ENCODE peak calls at places on chromosome 14, in seven cellular contexts. W is OCI-LY7, S is GM23248, Y is GM23338, F is hepatocyte, M is PC-3, E is neural progenitor cell. L is an unnamed sample. For H3K4me1 and H4K20me1, the result is how much of the 10 kb centered on the place peaks cover.

GRCh38 chr14:102020058-102020971 is 55.9 kb downstream of the DYNC1H1 start:
- DNase-seq in M (peak), F (no peak), W (no peak), E (no peak), Y (no peak), S (peak), L (no peak)

GRCh38 chr14:77139540-77140342 is 1.9 kb downstream of the ZDHHC22 start:
- DNase-seq in S (peak), Y (peak), W (peak), M (peak), E (peak), F (peak), L (peak)

GRCh38 chr14:51548187-51548586 is 103.5 kb upstream of the FRMD6 start:
- DNase-seq in M (peak), F (no peak), Y (no peak), E (no peak), S (peak), W (no peak), L (no peak)

GRCh38 chr14:55136868-55137785 is 8.1 kb downstream of the LGALS3 start:
- DNase-seq in W (no peak), M (no peak), E (no peak), Y (no peak), F (no peak), S (peak), L (no peak)

GRCh38 chr14:50999726-51000125 is 55.4 kb upstream of the PYGL start:
- DNase-seq in W (no peak), F (no peak), S (no peak), E (no peak), Y (no peak), M (peak), L (no peak)

GRCh38 chr14:53953828-53954550 is 2.6 kb downstream of the BMP4 start:
- DNase-seq in Y (peak), F (peak), S (peak), W (no peak), E (peak), M (peak), L (no peak)

GRCh38 chr14:68951800-68952540 is 27.1 kb downstream of the ACTN1 start:
- DNase-seq in W (no peak), E (no peak), S (no peak), M (no peak), F (no peak), Y (no peak), L (no peak)

GRCh38 chr14:77638738-77639137 is 22.3 kb upstream of the SPTLC2 start:
- DNase-seq in E (no peak), F (peak), S (peak), Y (no peak), M (peak), W (no peak), L (no peak)

GRCh38 chr14:66330218-66330617 is 156.0 kb upstream of the CCDC196 start:
- DNase-seq in E (no peak), M (no peak), S (no peak), F (no peak), W (no peak), Y (peak), L (no peak)

GRCh38 chr14:93072659-93073365 is 42.9 kb downstream of the ITPK1 start:
- DNase-seq in S (no peak), M (no peak), E (no peak), F (no peak), W (no peak), Y (no peak), L (no peak)

GRCh38 chr14:64841121-64841611 is 38.5 kb downstream of the SPTB start:
- DNase-seq in S (peak), F (peak), E (peak), M (peak), Y (peak), W (no peak), L (peak)

GRCh38 chr14:55272415-55272786 is 1.2 kb downstream of the FBXO34 start:
- DNase-seq in Y (no peak), W (no peak), M (no peak), F (no peak), S (no peak), E (no peak), L (no peak)

GRCh38 chr14:64045091-64045490 is 192.3 kb downstream of the SYNE2 start:
- DNase-seq in E (no peak), S (no peak), F (no peak), M (no peak), W (no peak), Y (no peak), L (no peak)

GRCh38 chr14:89533761-89534160 is 116.7 kb upstream of the FOXN3 start:
- DNase-seq in E (no peak), M (no peak), Y (no peak), W (no peak), F (no peak), S (no peak), L (no peak)

GRCh38 chr14:93737574-93737973 is 50.7 kb downstream of the PRIMA1 start:
- DNase-seq in S (no peak), E (no peak), Y (no peak), F (no peak), W (no peak), M (no peak), L (no peak)

GRCh38 chr14:104436741-104437701 is 142.5 kb upstream of the C14orf180 start:
- DNase-seq in M (no peak), W (no peak), F (no peak), S (no peak), E (no peak), Y (no peak), L (no peak)

GRCh38 chr14:103144085-103144484 is 20.8 kb downstream of the TNFAIP2 start:
- DNase-seq in S (peak), E (no peak), F (peak), W (no peak), M (peak), Y (no peak), L (no peak)

GRCh38 chr14:34075826-34076225 is 125.0 kb upstream of the EGLN3 start:
- DNase-seq in W (no peak), M (no peak), F (no peak), E (no peak), Y (no peak), S (no peak), L (no peak)

GRCh38 chr14:103597623-103598372 is 31.2 kb upstream of the KLC1 start:
- DNase-seq in Y (no peak), M (peak), W (no peak), E (no peak), S (peak), F (peak), L (peak)

GRCh38 chr14:64706552-64707193 is 2.4 kb downstream of the PLEKHG3 start:
- DNase-seq in S (no peak), W (no peak), M (no peak), F (no peak), E (peak), Y (peak), L (no peak)

GRCh38 chr14:95468416-95469133 is 47.9 kb downstream of the SYNE3 start:
- DNase-seq in Y (no peak), S (no peak), W (no peak), F (peak), E (no peak), M (peak), L (no peak)

GRCh38 chr14:95466506-95466905 is 49.9 kb downstream of the SYNE3 start:
- DNase-seq in Y (no peak), M (no peak), W (no peak), E (no peak), S (no peak), F (no peak), L (no peak)

GRCh38 chr14:95467657-95468056 is 48.8 kb downstream of the SYNE3 start:
- DNase-seq in M (no peak), Y (no peak), E (no peak), F (no peak), W (no peak), S (no peak), L (no peak)

GRCh38 chr14:95465936-95466335 is 50.5 kb downstream of the SYNE3 start:
- DNase-seq in E (no peak), Y (no peak), M (no peak), W (no peak), S (no peak), F (no peak), L (no peak)

GRCh38 chr14:95467232-95467631 is 49.2 kb downstream of the SYNE3 start:
- DNase-seq in E (no peak), F (no peak), W (no peak), S (no peak), M (no peak), Y (no peak), L (no peak)
- H3K4me1 ChIP-seq in E (under half), F (under half), W (under half), S (under half), M (under half), Y (under half), L (under half)

DNA sequence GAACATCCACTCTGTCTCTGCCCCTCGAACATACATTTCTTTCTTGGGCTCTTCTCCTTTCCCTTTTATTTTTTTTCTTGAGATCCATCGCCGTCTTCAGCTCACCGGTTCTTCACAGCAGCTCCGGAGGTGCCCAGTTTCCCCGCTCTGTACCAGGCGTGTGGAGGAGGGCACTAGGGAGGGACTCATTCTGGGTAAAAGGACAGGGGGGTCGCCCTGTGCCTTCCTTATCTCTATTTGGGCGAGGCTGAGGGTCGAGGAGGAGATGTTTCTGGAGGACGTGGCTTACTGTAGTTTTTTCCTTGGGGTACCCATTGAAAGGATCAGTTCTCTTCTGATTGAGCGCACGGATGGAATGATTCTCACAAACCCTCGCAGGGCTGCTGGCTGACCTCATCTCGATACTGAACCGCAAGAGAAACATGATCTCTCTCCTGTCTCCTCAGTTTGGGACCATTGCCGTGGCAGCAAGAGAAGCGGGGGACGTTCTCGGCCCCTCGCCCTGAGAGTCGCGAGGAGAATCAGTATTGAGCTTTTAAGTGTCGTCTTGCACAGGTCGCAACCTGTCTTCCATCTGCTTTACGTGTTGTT is 386 bp downstream of the LIN52 start:
- DNase-seq in M (peak), E (peak), Y (peak), F (peak), W (peak), S (peak), L (no peak)
- TF ChIP-seq EZH2phosphoT487 in M (no peak), E (no peak), Y (no peak), F (no peak), W (no peak), S (no peak), L (no peak)

GRCh38 chr14:20346713-20347112 is 3.3 kb downstream of the PARP2 start:
- DNase-seq in F (no peak), E (no peak), M (no peak), W (no peak), Y (no peak), S (no peak), L (no peak)
- H4K20me1 ChIP-seq in F (under half), E (under half), M (under half), W (under half), Y (under half), S (under half), L (under half)

GRCh38 chr14:100018054-100018453 is 47.2 kb upstream of the EVL start:
- DNase-seq in S (no peak), W (no peak), E (no peak), F (no peak), Y (no peak), M (no peak), L (no peak)

GRCh38 chr14:100017578-100017977 is 47.6 kb upstream of the EVL start:
- DNase-seq in Y (no peak), F (no peak), M (no peak), E (no peak), W (no peak), S (peak), L (no peak)

GRCh38 chr14:100012928-100013327 is 52.3 kb upstream of the EVL start:
- DNase-seq in M (no peak), S (no peak), W (no peak), Y (no peak), E (no peak), F (no peak), L (no peak)

GRCh38 chr14:100012478-100012925 is 52.7 kb upstream of the EVL start:
- DNase-seq in S (peak), W (no peak), E (no peak), Y (no peak), M (no peak), F (no peak), L (no peak)

GRCh38 chr14:100015251-100015655 is 50.0 kb upstream of the EVL start:
- DNase-seq in S (no peak), Y (peak), W (peak), M (no peak), F (peak), E (no peak), L (no peak)
- H3K4me1 ChIP-seq in S (under half), Y (under half), W (under half), M (under half), F (under half), E (under half), L (under half)

GRCh38 chr14:85762523-85762922 is 232.6 kb downstream of the FLRT2 start:
- DNase-seq in Y (no peak), F (no peak), W (no peak), S (no peak), E (peak), M (no peak), L (no peak)
- TF ChIP-seq EZH2phosphoT487 in Y (no peak), F (no peak), W (no peak), S (no peak), E (peak), M (no peak), L (no peak)